ENCODE peak calls at places on chromosomes 13 and 19, in seven cellular contexts. S is Peyer's patch, H is body of pancreas, J is HCT116, R is GM12892, O is tibial nerve, C is H54. P is an unnamed sample.

GRCh38 chr19:39339636-39340035 is 2.6 kb upstream of the SAMD4B start:
- DNase-seq in O (no peak), S (no peak), R (no peak), J (no peak), H (no peak), C (no peak), P (no peak)

GRCh38 chr13:40568246-40568645 is 98.2 kb downstream of the FOXO1 start:
- DNase-seq in R (no peak), J (no peak), O (no peak), H (no peak), S (no peak), C (no peak), P (no peak)

GRCh38 chr13:76778906-76779305 is 107.3 kb downstream of the KCTD12 start:
- DNase-seq in J (no peak), C (no peak), R (no peak), O (no peak), S (no peak), H (no peak), P (no peak)

GRCh38 chr13:99339736-99340392 is 32.7 kb upstream of the GPR183 start:
- DNase-seq in R (no peak), S (no peak), H (no peak), C (no peak), O (no peak), J (no peak), P (no peak)

GRCh38 chr13:113026391-113026910 is 57.4 kb downstream of the MCF2L start:
- DNase-seq in C (no peak), O (no peak), H (no peak), J (no peak), R (no peak), S (no peak), P (no peak)

GRCh38 chr13:85638265-85638664 is 161.0 kb downstream of the SLITRK6 start:
- DNase-seq in C (no peak), H (no peak), R (no peak), O (no peak), J (no peak), S (no peak), P (no peak)

GRCh38 chr19:34351382-34351802 is 13.6 kb upstream of the GPI start:
- DNase-seq in R (no peak), C (no peak), H (no peak), S (no peak), J (no peak), O (no peak), P (no peak)

GRCh38 chr13:33263976-33264619 is 21.5 kb downstream of the STARD13 start:
- DNase-seq in R (no peak), H (no peak), S (no peak), J (no peak), C (no peak), O (no peak), P (no peak)

GRCh38 chr19:40147693-40148347 is 43.4 kb upstream of the MAP3K10 start:
- DNase-seq in O (no peak), R (no peak), S (no peak), C (peak), J (no peak), H (no peak), P (no peak)

GRCh38 chr19:20287070-20287469 is 120.1 kb downstream of the ZNF486 start:
- DNase-seq in C (no peak), R (no peak), O (no peak), H (no peak), J (no peak), S (no peak), P (no peak)

GRCh38 chr19:14629557-14629956 is 45.1 kb downstream of the ADGRE3 start:
- DNase-seq in S (no peak), J (no peak), R (no peak), O (no peak), H (no peak), C (no peak), P (no peak)

GRCh38 chr19:7778081-7778480 is 15.0 kb downstream of the CLEC4M start:
- DNase-seq in S (no peak), O (no peak), J (no peak), R (no peak), C (no peak), H (no peak), P (no peak)

GRCh38 chr13:81487151-81487550 is 1146.2 kb upstream of the SPRY2 start:
- DNase-seq in R (no peak), S (no peak), C (no peak), H (peak), J (peak), O (no peak), P (peak)

GRCh38 chr13:76792680-76793334 is 93.4 kb downstream of the KCTD12 start:
- DNase-seq in C (no peak), J (no peak), S (no peak), H (no peak), R (no peak), O (peak), P (no peak)

GRCh38 chr19:7636691-7637373 is at the start of gene STXBP2:
- DNase-seq in S (peak), O (peak), H (peak), C (no peak), R (peak), J (peak), P (peak)

GRCh38 chr13:102645701-102646100 is 48.9 kb downstream of the TPP2 start:
- DNase-seq in O (no peak), R (no peak), C (no peak), H (no peak), J (no peak), S (no peak), P (no peak)

GRCh38 chr19:43407416-43408005 is 7.2 kb upstream of the TEX101 start:
- DNase-seq in O (no peak), S (no peak), H (no peak), J (no peak), C (no peak), R (no peak), P (no peak)

GRCh38 chr19:639251-640155 is at the start of gene FGF22:
- DNase-seq in C (peak), R (peak), O (peak), S (peak), J (peak), H (peak), P (peak)

GRCh38 chr19:16587031-16588023 is 15.1 kb upstream of the SLC35E1 start:
- DNase-seq in O (peak), H (no peak), C (no peak), R (no peak), S (no peak), J (no peak), P (peak)

GRCh38 chr19:50205681-50206138 is 2.3 kb downstream of the MYH14 start:
- DNase-seq in S (peak), R (no peak), J (no peak), O (no peak), C (no peak), H (peak), P (no peak)

GRCh38 chr13:44918323-44919102 is 70.8 kb downstream of the NUFIP1 start:
- DNase-seq in R (peak), O (peak), C (peak), H (peak), S (peak), J (peak), P (peak)

GRCh38 chr13:102597029-102598015 is 536 bp downstream of the TPP2 start:
- DNase-seq in C (peak), J (no peak), R (peak), H (no peak), O (no peak), S (peak), P (peak)

GRCh38 chr13:51797664-51798488 is 6.1 kb downstream of the DHRS12 start:
- DNase-seq in O (no peak), H (peak), C (no peak), R (peak), S (no peak), J (peak), P (peak)

GRCh38 chr13:76836311-76836710 is 49.9 kb downstream of the KCTD12 start:
- DNase-seq in O (no peak), C (no peak), J (no peak), R (no peak), S (no peak), H (no peak), P (no peak)

GRCh38 chr13:106619688-106620555 is 52.0 kb upstream of the ARGLU1 start:
- DNase-seq in S (no peak), R (peak), J (peak), H (peak), C (peak), O (peak), P (peak)

GRCh38 chr19:920051-920857 is 3.1 kb downstream of the KISS1R start:
- DNase-seq in R (peak), O (no peak), J (no peak), H (no peak), S (no peak), C (no peak), P (peak)

GRCh38 chr19:33365676-33366075 is 7.8 kb upstream of the CEBPG start:
- DNase-seq in O (no peak), H (no peak), C (no peak), S (peak), J (no peak), R (no peak), P (no peak)

GRCh38 chr19:35041548-35042055 is at the start of gene HPN:
- DNase-seq in J (no peak), S (no peak), O (no peak), H (peak), C (no peak), R (no peak), P (no peak)

GRCh38 chr13:43242040-43242439 is 218.7 kb downstream of the DNAJC15 start:
- DNase-seq in O (no peak), J (no peak), S (no peak), R (no peak), H (no peak), C (no peak), P (no peak)

GRCh38 chr19:54415208-54415900 is at the start of gene TTYH1:
- DNase-seq in C (no peak), S (no peak), J (no peak), O (no peak), H (no peak), R (no peak), P (no peak)

GRCh38 chr19:39275578-39275977 is 7.4 kb downstream of the IFNL2 start:
- DNase-seq in J (no peak), S (no peak), O (no peak), R (no peak), C (no peak), H (no peak), P (no peak)

DNA sequence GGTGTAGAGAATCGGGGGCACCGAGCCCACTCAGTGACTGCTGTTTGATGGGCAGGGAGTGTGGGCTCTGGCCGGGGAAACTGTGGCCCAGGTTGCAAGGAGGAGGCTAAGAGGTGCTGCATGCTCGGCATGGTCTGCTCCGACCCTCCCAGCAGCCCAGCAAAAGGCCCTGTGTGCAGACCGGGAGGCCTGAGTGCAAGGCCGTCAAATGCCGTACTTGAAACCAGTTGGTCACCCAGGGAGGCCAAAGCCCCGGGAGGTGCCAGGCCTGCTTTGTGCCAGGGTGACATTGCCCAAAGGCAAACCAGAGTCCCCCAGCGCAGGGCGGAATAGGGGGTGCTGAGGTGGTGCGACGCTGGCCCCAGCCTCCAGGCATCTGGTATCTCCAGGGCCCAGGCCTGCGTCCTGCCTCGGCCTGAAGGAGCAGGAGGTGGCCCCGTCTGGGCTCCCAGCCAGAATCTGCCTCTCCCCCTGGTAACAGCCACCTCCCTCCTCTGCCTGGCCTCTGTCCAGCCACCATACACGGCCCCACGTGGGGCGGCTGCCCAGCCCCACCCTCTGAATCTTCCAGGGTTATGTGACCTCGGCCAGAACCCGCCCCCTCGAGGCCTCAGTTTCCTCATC is 4.0 kb downstream of the PIK3R2 start:
- DNase-seq in S (peak), H (peak), J (peak), O (peak), R (no peak), C (peak), P (peak)
- TF ChIP-seq POLR2A in S (no peak), H (no peak), J (no peak), O (no peak), R (no peak), C (no peak), P (peak)

DNA sequence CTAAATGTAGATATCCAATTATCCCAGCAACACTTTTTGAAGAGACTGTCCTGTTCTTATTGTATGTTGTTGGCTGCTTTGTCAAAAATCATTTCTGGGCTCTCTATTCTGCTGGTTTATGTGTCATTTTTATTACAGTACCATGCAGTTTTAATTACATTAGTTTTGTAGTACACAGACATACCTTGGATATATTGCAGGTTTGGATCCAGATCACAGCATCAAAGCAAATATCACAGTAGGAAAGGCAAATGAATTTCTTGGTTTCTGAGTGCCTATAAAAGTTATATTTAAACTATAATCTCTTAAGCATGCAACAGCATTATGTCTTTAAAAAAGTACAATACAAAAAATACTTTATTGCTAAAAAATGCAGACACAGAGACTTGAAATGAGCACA is 564.2 kb upstream of the MIR17HG start:
- DNase-seq in J (no peak), C (no peak), O (no peak), S (no peak), H (no peak), R (no peak), P (no peak)
- TF ChIP-seq POLR2A in J (no peak), C (no peak), O (no peak), S (no peak), H (no peak), R (no peak), P (no peak)

DNA sequence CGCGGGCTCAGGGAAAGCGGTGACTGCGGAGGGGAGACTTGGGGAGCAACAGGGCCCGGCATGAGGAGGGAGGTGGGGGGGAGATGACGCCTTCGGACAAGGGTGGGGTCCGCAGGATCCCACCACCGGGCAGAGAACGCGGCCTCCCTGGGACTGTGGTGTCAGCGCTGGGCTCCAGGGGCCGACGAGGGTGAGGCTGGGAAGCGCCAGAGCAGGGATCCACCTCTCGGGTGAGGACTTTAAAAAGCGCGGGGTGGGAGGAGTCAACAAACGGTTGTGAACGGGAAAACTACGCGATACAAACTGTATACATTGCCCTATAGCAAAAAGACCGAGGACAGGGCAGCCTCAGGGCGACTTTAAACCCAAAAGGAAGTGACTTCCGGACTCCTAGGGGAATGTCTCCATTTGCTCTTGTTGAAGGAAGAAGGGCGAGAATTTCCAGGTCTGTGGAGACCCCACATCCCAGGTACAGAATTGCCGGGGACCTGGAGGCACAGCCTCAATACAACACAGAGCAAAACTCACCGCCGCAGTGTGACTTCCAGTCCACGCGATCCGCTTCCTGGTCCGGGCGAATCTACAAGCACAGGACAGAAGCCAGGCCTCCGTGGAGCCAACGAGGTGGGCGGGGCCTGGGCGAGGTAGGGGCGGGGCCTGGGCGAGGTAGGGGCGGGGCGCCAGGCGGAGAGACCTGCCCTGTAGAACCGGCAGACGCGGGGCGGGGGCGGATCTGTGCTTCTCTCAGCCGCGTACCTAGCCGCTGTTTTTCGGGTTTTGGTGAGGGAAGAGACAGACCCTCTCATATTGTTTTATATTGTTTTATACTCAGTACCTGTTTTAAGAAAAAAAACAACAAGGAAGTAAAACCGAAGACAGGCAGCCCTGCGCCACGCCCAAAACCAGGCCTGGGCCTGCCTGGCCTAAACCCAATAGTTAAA is at the start of gene ZNF888:
- DNase-seq in H (peak), O (peak), R (peak), C (peak), S (peak), J (peak), P (peak)
- TF ChIP-seq POLR2A in H (peak), O (no peak), R (peak), C (peak), S (peak), J (no peak), P (peak)

GRCh38 chr13:28489975-28490550 is 4.9 kb downstream of the FLT1 start:
- DNase-seq in H (no peak), C (no peak), O (no peak), R (no peak), J (no peak), S (no peak), P (no peak)
- TF ChIP-seq POLR2A in H (no peak), C (no peak), O (no peak), R (no peak), J (no peak), S (no peak), P (no peak)

GRCh38 chr19:5686647-5687359 is 3.3 kb upstream of the RPL36 start:
- DNase-seq in O (peak), S (peak), J (peak), C (peak), H (peak), R (peak), P (peak)
- TF ChIP-seq POLR2A in O (no peak), S (no peak), J (no peak), C (no peak), H (no peak), R (peak), P (peak)

GRCh38 chr19:45862564-45863334 is at the start of gene SYMPK:
- DNase-seq in S (peak), J (peak), O (peak), R (peak), H (peak), C (peak), P (peak)
- TF ChIP-seq POLR2A in S (no peak), J (peak), O (peak), R (peak), H (no peak), C (peak), P (peak)

GRCh38 chr19:11535792-11536595 is 2.7 kb upstream of the CNN1 start:
- DNase-seq in S (peak), J (peak), H (peak), C (peak), R (peak), O (peak), P (peak)
- TF ChIP-seq POLR2A in S (no peak), J (peak), H (no peak), C (no peak), R (no peak), O (no peak), P (peak)

GRCh38 chr19:18366027-18366435 is 19.9 kb upstream of the GDF15 start:
- DNase-seq in O (no peak), C (no peak), J (no peak), H (no peak), R (no peak), S (no peak), P (no peak)
- TF ChIP-seq POLR2A in O (no peak), C (no peak), J (no peak), H (no peak), R (no peak), S (no peak), P (no peak)